ENCODE peak calls at places on chromosomes 12 and 14, in five cellular contexts. C is NCI-H1417, V is A549, B is T-helper 9 cell, G is NT2/D1. S is an unnamed sample.

GRCh38 chr12:100672075-100672592 is 98.7 kb downstream of the GAS2L3 start:
- DNase-seq in C (no peak), V (peak), B (peak), G (no peak), S (peak)

GRCh38 chr14:103846569-103847438 is 571 bp downstream of the PPP1R13B start:
- DNase-seq in C (peak), V (no peak), B (peak), G (no peak), S (peak)

GRCh38 chr12:24856541-24856940 is 92.4 kb downstream of the BCAT1 start:
- DNase-seq in C (no peak), V (no peak), B (no peak), G (no peak), S (no peak)

GRCh38 chr14:100841445-100842403 is 15.8 kb downstream of the MEG3 start:
- DNase-seq in C (peak), V (no peak), B (no peak), G (no peak), S (no peak)

GRCh38 chr12:30997685-30998440 is 71.3 kb downstream of the TSPAN11 start:
- DNase-seq in C (no peak), V (no peak), B (no peak), G (no peak), S (no peak)

GRCh38 chr12:53989227-53990113 is 4.5 kb downstream of the HOXC10 start:
- DNase-seq in C (peak), V (peak), B (no peak), G (no peak), S (no peak)

GRCh38 chr12:76030378-76031080 is 1.0 kb downstream of the PHLDA1 start:
- DNase-seq in C (peak), V (no peak), B (peak), G (no peak), S (no peak)

GRCh38 chr14:87457727-87458126 is 535.3 kb downstream of the GALC start:
- DNase-seq in C (no peak), V (no peak), B (no peak), G (no peak), S (no peak)

GRCh38 chr12:25883026-25883928 is 75.2 kb upstream of the RASSF8 start:
- DNase-seq in C (no peak), V (no peak), B (no peak), G (no peak), S (no peak)

GRCh38 chr12:38995249-38995648 is 89.9 kb upstream of the CPNE8 start:
- DNase-seq in C (no peak), V (no peak), B (no peak), G (no peak), S (no peak)

GRCh38 chr14:44027397-44027796 is 479.7 kb downstream of the FSCB start:
- DNase-seq in C (no peak), V (no peak), B (no peak), G (no peak), S (no peak)

GRCh38 chr12:94379479-94380113 is 80.1 kb downstream of the CEP83 start:
- DNase-seq in C (no peak), V (no peak), B (no peak), G (no peak), S (peak)

GRCh38 chr14:81453166-81453766 is 53.1 kb upstream of the STON2 start:
- DNase-seq in C (peak), V (peak), B (peak), G (peak), S (peak)

GRCh38 chr14:54807881-54808280 is 94.7 kb downstream of the GCH1 start:
- DNase-seq in C (no peak), V (no peak), B (no peak), G (no peak), S (no peak)

GRCh38 chr14:81281317-81281716 is 60.6 kb upstream of the GTF2A1 start:
- DNase-seq in C (no peak), V (no peak), B (no peak), G (no peak), S (no peak)